ENCODE peak calls at places on chromosomes 2 and 18, in seven cellular contexts. P is AG04449, L is AG10803, Y is heart right ventricle, D is Peyer's patch, M is upper lobe of right lung, I is lower lobe of right lung. K is an unnamed sample.

GRCh38 chr2:29562319-29562718 is 359.1 kb downstream of the ALK start:
- DNase-seq in P (no peak), L (no peak), Y (no peak), D (no peak), M (no peak), I (no peak), K (no peak)

GRCh38 chr2:128626758-128627515 is 308.3 kb upstream of the HS6ST1 start:
- DNase-seq in P (no peak), L (no peak), Y (no peak), D (no peak), M (peak), I (peak), K (no peak)

GRCh38 chr2:239370876-239371725 is 29.7 kb downstream of the HDAC4 start:
- DNase-seq in P (no peak), L (no peak), Y (no peak), D (peak), M (no peak), I (peak), K (no peak)

GRCh38 chr2:44705356-44705755 is 236.1 kb upstream of the SIX3 start:
- DNase-seq in P (no peak), L (no peak), Y (no peak), D (no peak), M (no peak), I (no peak), K (no peak)

GRCh38 chr2:41924024-41924423 is 123.8 kb upstream of the PKDCC start:
- DNase-seq in P (no peak), L (no peak), Y (no peak), D (no peak), M (no peak), I (no peak), K (no peak)

GRCh38 chr18:62486290-62486964 is 36.4 kb upstream of the ZCCHC2 start:
- DNase-seq in P (no peak), L (peak), Y (no peak), D (no peak), M (no peak), I (no peak), K (peak)

GRCh38 chr2:33425660-33426059 is 50.8 kb upstream of the RASGRP3 start:
- DNase-seq in P (no peak), L (peak), Y (no peak), D (no peak), M (no peak), I (no peak), K (peak)

GRCh38 chr2:234291765-234292204 is 205.1 kb downstream of the ARL4C start:
- DNase-seq in P (peak), L (peak), Y (peak), D (no peak), M (no peak), I (no peak), K (no peak)

GRCh38 chr2:17757321-17757720 is 3.4 kb downstream of the GEN1 start:
- DNase-seq in P (no peak), L (peak), Y (no peak), D (no peak), M (no peak), I (no peak), K (peak)

GRCh38 chr18:73564073-73564472 is 583.6 kb downstream of the FBXO15 start:
- DNase-seq in P (peak), L (peak), Y (no peak), D (no peak), M (no peak), I (no peak), K (peak)

GRCh38 chr2:174145827-174146226 is 102.5 kb downstream of the OLA1 start:
- DNase-seq in P (no peak), L (no peak), Y (no peak), D (no peak), M (no peak), I (no peak), K (peak)

GRCh38 chr18:28269750-28270149 is 92.8 kb upstream of the CDH2 start:
- DNase-seq in P (no peak), L (no peak), Y (no peak), D (no peak), M (no peak), I (no peak), K (no peak)

GRCh38 chr18:28267276-28267675 is 90.3 kb upstream of the CDH2 start:
- DNase-seq in P (no peak), L (no peak), Y (no peak), D (no peak), M (no peak), I (no peak), K (no peak)

DNA sequence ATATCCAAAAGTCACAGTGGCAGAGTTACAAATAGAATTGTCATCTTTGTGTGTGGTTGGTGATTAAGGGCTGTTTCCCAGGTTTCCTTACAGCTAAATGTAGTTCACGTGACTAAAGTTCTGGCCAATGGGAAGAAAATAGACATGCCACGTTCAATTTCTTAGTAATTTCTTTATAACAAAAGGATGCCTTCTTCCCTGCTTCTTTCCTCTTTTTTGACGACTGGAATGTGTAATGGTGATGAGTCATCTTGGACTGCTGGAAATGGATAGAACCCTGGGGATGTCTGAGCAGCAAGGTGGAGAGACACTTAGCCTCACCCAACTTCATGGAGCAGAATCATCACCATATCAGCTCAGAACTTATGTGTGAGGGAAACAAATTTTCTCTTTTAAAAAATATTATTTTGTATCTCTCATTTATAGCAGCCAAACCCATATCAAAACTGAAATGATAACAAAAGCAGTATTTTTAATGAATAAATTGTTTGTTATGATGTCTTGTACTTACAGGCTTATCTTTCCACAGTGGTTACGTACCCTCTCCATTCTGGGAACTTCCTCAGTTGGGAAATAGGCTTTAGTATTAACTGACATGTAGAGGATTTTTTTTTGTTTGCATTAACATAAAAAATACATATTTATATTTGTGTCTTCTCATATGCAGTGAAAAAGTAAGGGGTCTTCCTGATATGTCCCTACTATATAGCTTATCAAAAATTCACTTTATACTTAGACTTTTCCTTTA is 91.1 kb upstream of the CDH2 start:
- DNase-seq in P (no peak), L (peak), Y (no peak), D (no peak), M (no peak), I (no peak), K (peak)
- H3K4me3 ChIP-seq in P (no peak), L (no peak), Y (no peak), D (no peak), M (no peak), I (no peak), K (no peak)

DNA sequence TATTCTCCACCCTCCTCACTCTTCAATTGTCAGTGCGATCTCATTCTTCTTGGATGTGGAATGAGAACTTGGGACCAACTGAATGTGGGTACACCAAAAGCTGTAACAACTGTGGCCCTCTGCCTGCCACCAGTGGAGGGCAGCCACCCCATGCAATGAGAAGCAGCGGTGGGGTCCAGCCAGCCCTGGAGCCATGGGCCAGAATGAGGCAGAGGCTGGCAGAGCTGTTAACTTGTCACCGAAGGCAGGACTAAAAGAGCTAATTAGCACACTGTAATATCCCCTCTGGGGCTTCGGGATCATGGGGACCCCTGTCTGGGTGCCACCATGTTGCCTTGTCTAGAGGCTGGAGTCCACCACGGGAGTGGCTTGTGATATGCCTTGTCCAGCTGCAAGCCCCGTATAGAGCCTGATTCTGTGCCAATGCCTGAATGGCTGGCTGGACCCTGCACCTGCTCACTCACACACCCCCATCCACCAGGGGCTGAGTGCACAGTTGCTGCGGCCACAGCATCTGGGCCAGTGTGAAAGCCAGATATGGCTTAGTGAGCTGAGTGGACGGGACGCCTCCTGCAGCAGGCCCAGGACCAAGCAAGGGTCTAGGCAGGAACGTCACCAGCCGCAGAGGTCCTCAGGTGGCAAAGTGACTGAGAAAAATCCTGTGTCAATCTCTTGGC is 680.5 kb downstream of the DSC3 start:
- DNase-seq in P (no peak), L (no peak), Y (no peak), D (no peak), M (no peak), I (no peak), K (no peak)
- TF ChIP-seq CTCF in P (no peak), L (no peak), Y (no peak), D (no peak), M (no peak), I (no peak), K (no peak)

GRCh38 chr18:76495435-76496199 is 575 bp upstream of the ZNF516 start:
- DNase-seq in P (no peak), L (peak), Y (peak), D (peak), M (no peak), I (no peak), K (no peak)

GRCh38 chr18:76498064-76498463 is 3.0 kb upstream of the ZNF516 start:
- DNase-seq in P (no peak), L (no peak), Y (no peak), D (no peak), M (no peak), I (no peak), K (no peak)

GRCh38 chr18:76494181-76494540 is 881 bp downstream of the ZNF516 start:
- DNase-seq in P (no peak), L (peak), Y (no peak), D (peak), M (no peak), I (no peak), K (no peak)

GRCh38 chr18:76494541-76495403 is at the start of gene ZNF516:
- DNase-seq in P (no peak), L (peak), Y (no peak), D (peak), M (no peak), I (peak), K (no peak)

DNA sequence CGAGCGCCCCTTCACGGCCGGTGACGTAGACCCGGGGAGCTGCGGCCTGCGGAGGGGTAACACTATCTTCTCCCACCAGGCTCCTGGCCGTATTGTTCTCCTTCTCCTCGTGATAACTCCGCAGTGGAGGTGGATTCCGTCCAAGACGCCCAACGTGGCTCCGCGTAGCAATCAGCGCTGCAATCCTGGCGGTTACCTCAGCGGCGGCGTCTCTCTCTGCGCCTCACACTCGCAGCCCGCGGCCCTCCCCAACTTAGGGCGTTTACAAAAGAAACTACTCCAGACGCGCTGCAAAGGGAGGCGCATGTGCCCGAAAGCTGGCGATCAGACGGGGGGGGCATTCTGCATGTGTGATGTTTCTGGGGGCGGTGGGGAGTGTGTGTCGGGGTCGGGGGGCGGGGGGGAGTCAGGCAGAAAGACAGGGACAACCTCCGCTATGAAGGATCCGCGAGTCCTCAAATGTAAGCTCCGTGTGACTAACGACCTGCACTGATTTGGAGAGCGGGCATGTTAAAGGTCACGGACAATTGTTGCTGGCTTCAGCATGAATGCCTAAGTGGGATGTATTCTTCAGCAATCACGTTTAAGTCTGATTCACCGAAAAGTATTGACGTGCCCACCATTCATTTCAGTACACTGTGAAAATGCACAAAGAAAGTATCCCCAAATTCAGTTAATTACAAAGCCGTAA is 1.3 kb upstream of the ZNF516 start:
- DNase-seq in P (no peak), L (peak), Y (peak), D (peak), M (peak), I (peak), K (peak)
- H3K4me3 ChIP-seq in P (peak), L (peak), Y (peak), D (peak), M (peak), I (peak), K (peak)

DNA sequence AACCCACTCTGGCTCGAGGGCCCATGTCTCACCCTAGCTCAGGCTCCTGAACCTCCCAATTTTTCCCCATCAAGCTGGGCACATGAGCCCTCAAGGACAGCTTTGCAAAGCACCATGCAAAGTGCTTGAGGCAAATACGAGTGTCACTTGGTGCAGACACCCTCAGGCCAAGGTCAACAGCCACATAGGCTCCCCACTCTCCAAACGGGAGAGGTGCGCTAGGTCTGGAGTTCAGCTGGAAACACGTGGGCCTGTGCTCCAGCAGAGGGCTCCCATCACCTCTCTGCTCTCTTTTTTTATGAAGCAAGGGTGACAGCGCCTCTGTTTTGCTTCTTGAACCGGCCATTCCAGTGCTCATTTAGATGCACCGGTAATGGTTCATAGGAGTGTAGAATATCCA is 11.9 kb upstream of the ARHGAP25 start:
- DNase-seq in P (no peak), L (no peak), Y (no peak), D (no peak), M (no peak), I (no peak), K (no peak)
- TF ChIP-seq CTCF in P (no peak), L (peak), Y (no peak), D (no peak), M (no peak), I (no peak), K (no peak)

GRCh38 chr18:2625217-2625616 is 30.3 kb upstream of the SMCHD1 start:
- DNase-seq in P (no peak), L (no peak), Y (no peak), D (no peak), M (no peak), I (no peak), K (no peak)
- H3K4me3 ChIP-seq in P (no peak), L (no peak), Y (no peak), D (no peak), M (no peak), I (no peak), K (no peak)

GRCh38 chr2:208653383-208653782 is 246.8 kb downstream of the PTH2R start:
- DNase-seq in P (no peak), L (no peak), Y (no peak), D (no peak), M (no peak), I (no peak), K (no peak)

DNA sequence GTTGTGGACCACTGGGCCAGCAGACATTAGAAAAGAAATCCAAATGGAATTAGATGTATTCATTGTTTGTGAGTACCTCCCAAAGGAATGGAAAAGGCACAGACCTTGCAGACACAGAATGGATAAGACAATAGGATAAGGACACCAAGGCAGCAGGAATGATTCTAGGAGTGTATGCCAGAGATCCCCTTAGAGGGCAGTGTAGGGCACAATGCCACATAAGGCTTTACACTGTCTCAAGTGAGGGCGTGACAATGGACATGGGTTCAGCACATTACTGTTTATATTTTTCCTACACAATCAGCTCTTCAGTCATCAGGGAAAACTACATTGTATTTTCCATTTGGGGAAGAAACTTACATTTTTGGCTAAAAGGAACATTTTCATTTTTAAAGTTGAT is 250.9 kb downstream of the PTH2R start:
- DNase-seq in P (no peak), L (no peak), Y (no peak), D (no peak), M (no peak), I (no peak), K (peak)
- TF ChIP-seq CTCF in P (no peak), L (no peak), Y (no peak), D (peak), M (no peak), I (no peak), K (peak)